ENCODE peak calls at places on chromosomes 1 and 21, in nine cellular contexts. O is hippocampal formation; V is activated CD4-positive, alpha-beta T cell treated with anti-CD3 and anti-CD28 coated beads, Interleukin-2, amount 10 ng/mL, durations not matched to agents 7 days and 5 days; Q is LoVo; T is T-cell; S is brain microvascular endothelial cell; G is NCI-H2171; R is stomach; Z is myocyte. X is an unnamed sample.

GRCh38 chr1:150320667-150320978 is 710 bp upstream of the PRPF3 start:
- DNase-seq in T (no peak), V (no peak), Q (no peak), G (no peak), Z (no peak), S (no peak), R (no peak), O (no peak), X (no peak)

GRCh38 chr1:180632326-180633088 is 685 bp downstream of the XPR1 start:
- DNase-seq in R (peak), O (no peak), G (peak), T (peak), Z (no peak), Q (peak), V (peak), S (no peak), X (peak)

GRCh38 chr1:79874289-79874688 is 867.8 kb upstream of the ADGRL4 start:
- DNase-seq in O (no peak), Z (no peak), T (no peak), G (no peak), V (no peak), Q (no peak), R (no peak), S (no peak), X (no peak)

GRCh38 chr1:9244501-9245229 is 10.1 kb downstream of the H6PD start:
- DNase-seq in S (no peak), Z (no peak), G (no peak), Q (no peak), O (no peak), R (peak), T (no peak), V (peak), X (no peak)

GRCh38 chr1:41847733-41848132 is 71.0 kb downstream of the HIVEP3 start:
- DNase-seq in Q (no peak), O (no peak), T (no peak), G (no peak), R (no peak), S (no peak), V (no peak), Z (no peak), X (no peak)

GRCh38 chr21:34745557-34746255 is 76.9 kb downstream of the CLIC6 start:
- DNase-seq in G (peak), S (peak), V (peak), Q (peak), R (peak), T (no peak), Z (peak), O (peak), X (peak)

GRCh38 chr1:228083871-228084278 is 1.4 kb downstream of the ARF1 start:
- DNase-seq in T (no peak), R (no peak), V (no peak), Q (no peak), G (no peak), O (no peak), Z (peak), S (no peak), X (peak)

GRCh38 chr1:159790237-159790917 is 9.6 kb downstream of the DUSP23 start:
- DNase-seq in S (no peak), Q (peak), T (no peak), V (no peak), Z (peak), G (no peak), O (no peak), R (no peak), X (peak)

GRCh38 chr1:19232526-19232851 is 18.8 kb downstream of the EMC1 start:
- DNase-seq in G (no peak), Z (no peak), T (no peak), S (no peak), Q (no peak), R (no peak), O (no peak), V (no peak), X (no peak)

GRCh38 chr1:70718086-70718630 is 307.1 kb downstream of the CTH start:
- DNase-seq in Z (no peak), O (no peak), S (no peak), Q (no peak), G (no peak), V (no peak), R (no peak), T (no peak), X (no peak)

GRCh38 chr1:27099154-27099903 is 55.6 kb downstream of the SLC9A1 start:
- DNase-seq in T (no peak), Q (no peak), O (no peak), R (peak), S (peak), G (peak), Z (peak), V (no peak), X (no peak)

X was measured in pons.